ENCODE peak calls at places on chromosomes 5 and 9, in ten cellular contexts. I, U, S, Y, R, Z, G, E, W and P are unnamed samples.

GRCh38 chr5:1765141-1765879 is 34.3 kb downstream of the MRPL36 start:
- DNase-seq in I (no peak), W (no peak), Z (no peak), S (no peak), E (peak; percentile 13), U (no peak), R (no peak), Y (no peak), G (no peak), P (no peak)

GRCh38 chr5:1759378-1759970 is 40.2 kb downstream of the MRPL36 start:
- DNase-seq in E (peak; percentile 9), G (peak; percentile 36), Z (no peak), R (no peak), S (no peak), W (no peak), I (no peak), Y (no peak), U (no peak), P (no peak)

GRCh38 chr5:169176686-169177430 is 124.1 kb downstream of the SLIT3 start:
- DNase-seq in G (no peak), I (no peak), E (no peak), Y (no peak), Z (no peak), S (no peak), R (no peak), U (no peak), W (no peak), P (no peak)

GRCh38 chr9:4985376-4986266 is 549 bp downstream of the JAK2 start:
- DNase-seq in U (no peak), Y (peak; percentile 23), Z (no peak), I (peak; percentile 82), W (peak; percentile 52), G (no peak), S (peak; percentile 60), R (peak; percentile 48), E (peak; percentile 37), P (no peak)

GRCh38 chr5:32942225-32942989 is 231.3 kb downstream of the NPR3 start:
- DNase-seq in Y (no peak), I (peak; percentile 0), U (no peak), S (no peak), G (no peak), Z (no peak), W (peak; percentile 38), R (peak; percentile 62), E (no peak), P (no peak)

GRCh38 chr9:113886471-113886870 is 10.4 kb downstream of the ZNF618 start:
- DNase-seq in S (no peak), R (no peak), W (no peak), G (no peak), E (no peak), Z (no peak), U (no peak), I (peak; percentile 61), Y (no peak), P (no peak)

GRCh38 chr5:64149268-64149667 is 16.4 kb upstream of the RNF180 start:
- DNase-seq in S (no peak), I (no peak), Y (no peak), Z (no peak), R (no peak), W (no peak), E (no peak), G (no peak), U (no peak), P (no peak)

GRCh38 chr5:54135042-54135441 is 175.3 kb downstream of the ARL15 start:
- DNase-seq in S (no peak), Y (no peak), E (no peak), I (no peak), W (peak; percentile 37), U (no peak), R (no peak), G (no peak), Z (no peak), P (no peak)

GRCh38 chr5:53423724-53424123 is 56.7 kb upstream of the FST start:
- DNase-seq in I (no peak), Y (no peak), S (no peak), U (no peak), Z (no peak), W (peak; percentile 55), R (no peak), G (no peak), E (no peak), P (no peak)

GRCh38 chr5:5454405-5454804 is 31.9 kb downstream of the ICE1 start:
- DNase-seq in W (no peak), E (no peak), R (no peak), Z (no peak), G (no peak), S (no peak), I (peak; percentile 43), Y (no peak), U (no peak), P (no peak)

GRCh38 chr9:130378875-130379648 is 65.7 kb upstream of the ASS1 start:
- DNase-seq in I (no peak), U (no peak), G (no peak), Z (no peak), R (no peak), E (no peak), Y (no peak), S (no peak), W (no peak), P (no peak)

GRCh38 chr9:98575379-98576346 is 133.1 kb downstream of the GABBR2 start:
- DNase-seq in W (peak; percentile 79), E (no peak), Z (no peak), R (peak; percentile 12), G (no peak), I (no peak), S (no peak), Y (no peak), U (no peak), P (peak; percentile 50)

GRCh38 chr9:138066049-138066448 is 188.5 kb downstream of the CACNA1B start:
- DNase-seq in E (no peak), W (no peak), R (no peak), S (no peak), U (no peak), Z (no peak), G (peak; percentile 43), I (no peak), Y (no peak), P (no peak)

GRCh38 chr9:137461663-137462395 is 2.7 kb upstream of the NSMF start:
- DNase-seq in U (peak; percentile 82), R (peak; percentile 81), S (peak; percentile 79), Z (no peak), E (peak; percentile 47), G (peak; percentile 77), W (no peak), Y (no peak), I (peak; percentile 60), P (no peak)

GRCh38 chr5:171342362-171343111 is 33.5 kb downstream of the TLX3 start:
- DNase-seq in R (peak; percentile 76), W (peak; percentile 37), Y (no peak), I (peak; percentile 67), E (no peak), G (no peak), U (peak; percentile 13), Z (no peak), S (no peak), P (no peak)

GRCh38 chr9:118522093-118523028 is 818.2 kb downstream of the TLR4 start:
- DNase-seq in Y (peak; percentile 23), Z (no peak), W (peak; percentile 45), I (peak; percentile 20), S (no peak), G (no peak), R (peak; percentile 56), U (no peak), E (peak; percentile 35), P (no peak)

GRCh38 chr5:34620185-34620584 is 35.9 kb upstream of the RAI14 start:
- DNase-seq in Y (no peak), R (no peak), Z (no peak), E (no peak), W (no peak), U (no peak), I (no peak), G (no peak), S (no peak), P (no peak)
- H3K27ac ChIP-seq in Y (no peak overlapping the region), R (no peak overlapping the region), Z (no peak overlapping the region), E (no peak overlapping the region), W (no peak overlapping the region), U (no peak overlapping the region), I (peak overlapping the region; percentile 54), G (no peak overlapping the region), S (no peak overlapping the region), P (no peak overlapping the region)

GRCh38 chr5:163399923-163400322 is 37.5 kb upstream of the CCNG1 start:
- DNase-seq in E (no peak), I (no peak), G (no peak), Y (no peak), U (no peak), Z (no peak), S (no peak), R (no peak), W (no peak), P (no peak)

GRCh38 chr5:163401271-163401670 is 36.1 kb upstream of the CCNG1 start:
- DNase-seq in W (no peak), E (no peak), Z (no peak), U (no peak), S (no peak), Y (no peak), I (no peak), R (no peak), G (no peak), P (no peak)

GRCh38 chr5:163396941-163397340 is 40.5 kb upstream of the CCNG1 start:
- DNase-seq in I (no peak), Z (no peak), S (no peak), U (no peak), E (no peak), W (no peak), Y (no peak), R (no peak), G (no peak), P (no peak)

GRCh38 chr5:163397368-163397767 is 40.0 kb upstream of the CCNG1 start:
- DNase-seq in I (peak; percentile 39), W (no peak), R (no peak), S (no peak), E (no peak), Z (no peak), G (no peak), U (no peak), Y (no peak), P (no peak)

GRCh38 chr5:163395794-163396193 is 41.6 kb upstream of the CCNG1 start:
- DNase-seq in I (no peak), E (no peak), W (no peak), Z (no peak), U (no peak), Y (no peak), S (no peak), R (no peak), G (no peak), P (no peak)
- H3K27ac ChIP-seq in I (no peak overlapping the region), E (no peak overlapping the region), W (no peak overlapping the region), Z (no peak overlapping the region), U (no peak overlapping the region), Y (no peak overlapping the region), S (no peak overlapping the region), R (no peak overlapping the region), G (no peak overlapping the region), P (no peak overlapping the region)

GRCh38 chr9:123187131-123187530 is 81.3 kb downstream of the STRBP start:
- DNase-seq in G (no peak), Y (no peak), U (no peak), S (no peak), E (no peak), I (peak; percentile 62), R (no peak), Z (no peak), W (no peak), P (no peak)
- H3K27ac ChIP-seq in G (no peak overlapping the region), Y (no peak overlapping the region), U (no peak overlapping the region), S (no peak overlapping the region), E (no peak overlapping the region), I (no peak overlapping the region), R (no peak overlapping the region), Z (no peak overlapping the region), W (no peak overlapping the region), P (no peak overlapping the region)

GRCh38 chr9:126298319-126298801 is 28.3 kb upstream of the MVB12B start:
- DNase-seq in W (no peak), S (no peak), Z (no peak), I (no peak), U (no peak), G (no peak), E (no peak), R (no peak), Y (no peak), P (no peak)
- H3K27ac ChIP-seq in W (no peak overlapping the region), S (no peak overlapping the region), Z (no peak overlapping the region), I (no peak overlapping the region), U (no peak overlapping the region), G (no peak overlapping the region), E (no peak overlapping the region), R (no peak overlapping the region), Y (no peak overlapping the region), P (no peak overlapping the region)